ENCODE peak calls at places on chromosomes 11 and 22, in ten cellular contexts. H is activated T-helper 1 cell treated with anti-CD3 and anti-CD28 coated beads, Interleukin-2, amount 50 U/mL, for 16 hours; M is T-helper 2 cell; R is PC-3; U is NCI-H1092 treated with DMSO at 0.1 percent for 48 hours; D is MCF 10A; L is mesenteric fat pad; X is OCI-M1; J is AG20443; I is effector CD4-positive, alpha-beta T cell. G is an unnamed sample.

GRCh38 chr22:34045311-34045710 is 125.0 kb upstream of the LARGE1 start:
- DNase-seq in H (no peak), M (no peak), R (no peak), U (no peak), D (no peak), L (no peak), X (no peak), J (no peak), I (no peak), G (no peak)

GRCh38 chr11:5291207-5291838 is 10.4 kb downstream of the OR51B4 start:
- DNase-seq in H (no peak), M (no peak), R (peak), U (no peak), D (peak), L (no peak), X (peak), J (peak), I (no peak), G (peak)

GRCh38 chr11:47617417-47617809 is 23.2 kb upstream of the C1QTNF4 start:
- DNase-seq in H (no peak), M (no peak), R (peak), U (no peak), D (peak), L (no peak), X (no peak), J (peak), I (no peak), G (peak)

GRCh38 chr22:27880778-27881394 is 38.2 kb downstream of the PITPNB start:
- DNase-seq in H (no peak), M (no peak), R (peak), U (peak), D (peak), L (no peak), X (peak), J (peak), I (no peak), G (peak)

GRCh38 chr11:108929241-108929640 is 264.4 kb downstream of the DDX10 start:
- DNase-seq in H (no peak), M (no peak), R (peak), U (no peak), D (peak), L (no peak), X (no peak), J (peak), I (no peak), G (no peak)

GRCh38 chr22:17869285-17870096 is 95.2 kb upstream of the BID start:
- DNase-seq in H (no peak), M (no peak), R (no peak), U (no peak), D (no peak), L (no peak), X (no peak), J (no peak), I (no peak), G (no peak)

GRCh38 chr22:26587991-26588613 is 1.8 kb downstream of the TPST2 start:
- DNase-seq in H (no peak), M (no peak), R (no peak), U (no peak), D (no peak), L (no peak), X (peak), J (no peak), I (no peak), G (no peak)

GRCh38 chr11:100791873-100792272 is 104.8 kb downstream of the ARHGAP42 start:
- DNase-seq in H (no peak), M (no peak), R (peak), U (no peak), D (peak), L (no peak), X (no peak), J (no peak), I (no peak), G (no peak)

GRCh38 chr11:9736365-9736764 is 72.5 kb downstream of the SWAP70 start:
- DNase-seq in H (no peak), M (no peak), R (no peak), U (no peak), D (no peak), L (no peak), X (no peak), J (no peak), I (no peak), G (no peak)

GRCh38 chr22:23394525-23395326 is 185.4 kb downstream of the IGLL1 start:
- DNase-seq in H (no peak), M (no peak), R (no peak), U (no peak), D (no peak), L (peak), X (no peak), J (no peak), I (no peak), G (no peak)

GRCh38 chr11:12680246-12680939 is 6.2 kb downstream of the TEAD1 start:
- DNase-seq in H (no peak), M (peak), R (peak), U (peak), D (peak), L (no peak), X (peak), J (peak), I (no peak), G (peak)

GRCh38 chr11:94649254-94649653 is 82.1 kb downstream of the PIWIL4 start:
- DNase-seq in H (no peak), M (no peak), R (no peak), U (no peak), D (no peak), L (no peak), X (no peak), J (no peak), I (no peak), G (no peak)

GRCh38 chr11:134358853-134359490 is 27.2 kb downstream of the GLB1L2 start:
- DNase-seq in H (no peak), M (no peak), R (no peak), U (no peak), D (no peak), L (peak), X (no peak), J (no peak), I (no peak), G (no peak)

G was measured in RPMI8226.